ENCODE peak calls at places on chromosomes 1 and 21, in ten cellular contexts. T, R, C, B, Z, O, A, E, S and M are unnamed samples.

GRCh38 chr1:147072371-147073061 is 99.8 kb downstream of the PRKAB2 start:
- DNase-seq in Z (peak), R (no peak), B (no peak), T (no peak), A (no peak), E (no peak), C (no peak), S (no peak), O (no peak), M (no peak)

GRCh38 chr1:62429581-62429980 is 7.3 kb upstream of the USP1 start:
- DNase-seq in E (no peak), S (no peak), R (no peak), Z (no peak), B (no peak), T (no peak), C (no peak), O (no peak), A (no peak), M (no peak)

GRCh38 chr1:161933592-161934277 is 89.9 kb downstream of the OLFML2B start:
- DNase-seq in T (no peak), R (no peak), O (no peak), S (no peak), A (no peak), B (no peak), E (no peak), Z (no peak), C (no peak), M (no peak)

GRCh38 chr1:90989990-90990389 is 31.8 kb downstream of the ZNF644 start:
- DNase-seq in R (no peak), B (no peak), E (no peak), T (no peak), S (no peak), Z (no peak), A (no peak), O (no peak), C (no peak), M (no peak)

GRCh38 chr1:40421348-40421693 is 29.0 kb upstream of the ZFP69B start:
- DNase-seq in S (no peak), R (no peak), T (no peak), E (no peak), A (no peak), B (no peak), Z (no peak), C (no peak), O (no peak), M (no peak)

GRCh38 chr1:31830511-31830910 is 14.7 kb upstream of the SPOCD1 start:
- DNase-seq in T (no peak), O (no peak), E (no peak), B (no peak), C (no peak), A (no peak), R (no peak), Z (no peak), S (no peak), M (no peak)

GRCh38 chr1:2432519-2432918 is 20.2 kb upstream of the PEX10 start:
- DNase-seq in R (no peak), B (no peak), A (no peak), S (no peak), O (no peak), T (no peak), Z (no peak), E (no peak), C (no peak), M (no peak)

GRCh38 chr1:88472283-88472682 is 211.8 kb upstream of the PKN2 start:
- DNase-seq in Z (no peak), S (no peak), E (no peak), T (no peak), O (no peak), C (no peak), R (no peak), A (no peak), B (no peak), M (no peak)

GRCh38 chr21:43727571-43728466 is 8.9 kb downstream of the PDXK start:
- DNase-seq in B (no peak), C (no peak), S (peak), T (no peak), A (no peak), O (no peak), R (peak), Z (peak), E (no peak), M (no peak)

GRCh38 chr1:229288516-229288915 is 17.6 kb downstream of the RAB4A start:
- DNase-seq in R (no peak), E (no peak), O (no peak), B (no peak), A (no peak), T (no peak), S (no peak), Z (no peak), C (no peak), M (no peak)

GRCh38 chr1:16618719-16619118 is 5.4 kb upstream of the NBPF1 start:
- DNase-seq in C (no peak), R (no peak), O (no peak), Z (peak), E (peak), S (no peak), B (no peak), T (no peak), A (no peak), M (no peak)

GRCh38 chr1:99963041-99963795 is 6.6 kb upstream of the SLC35A3 start:
- DNase-seq in O (no peak), Z (no peak), R (peak), A (peak), C (no peak), S (no peak), E (no peak), T (no peak), B (no peak), M (no peak)

GRCh38 chr1:219847215-219847855 is 81.0 kb downstream of the SLC30A10 start:
- DNase-seq in O (no peak), A (no peak), E (no peak), Z (no peak), S (no peak), B (peak), C (no peak), R (peak), T (no peak), M (no peak)

GRCh38 chr1:230568008-230568407 is 74.3 kb upstream of the COG2 start:
- DNase-seq in Z (peak), S (no peak), R (peak), A (no peak), E (peak), O (no peak), T (peak), B (no peak), C (no peak), M (no peak)

GRCh38 chr1:193727850-193728249 is 541.4 kb upstream of the B3GALT2 start:
- DNase-seq in A (no peak), Z (no peak), E (no peak), C (no peak), B (no peak), O (no peak), R (no peak), T (no peak), S (no peak), M (no peak)

GRCh38 chr21:25501996-25502665 is 105.2 kb downstream of the MRPL39 start:
- DNase-seq in Z (no peak), B (no peak), R (no peak), E (no peak), A (peak), C (no peak), T (no peak), S (no peak), O (no peak), M (no peak)

GRCh38 chr1:229991104-229991513 is 75.9 kb upstream of the GALNT2 start:
- DNase-seq in S (no peak), A (no peak), E (no peak), R (no peak), Z (no peak), T (no peak), O (no peak), C (no peak), B (no peak), M (no peak)

GRCh38 chr1:175317309-175317708 is 124.7 kb upstream of the KIAA0040 start:
- DNase-seq in S (no peak), Z (peak), T (peak), A (no peak), E (no peak), B (no peak), C (no peak), O (no peak), R (peak), M (no peak)
- TF ChIP-seq CTCF in S (peak), Z (peak), T (peak), A (peak), E (peak), B (peak), C (peak), O (no peak), R (peak), M (peak)

GRCh38 chr1:152153996-152154395 is 5.0 kb downstream of the RPTN start:
- DNase-seq in E (no peak), O (no peak), C (no peak), B (no peak), Z (no peak), A (no peak), R (no peak), T (no peak), S (no peak), M (no peak)
- TF ChIP-seq CTCF in E (no peak), O (no peak), C (no peak), B (no peak), Z (no peak), A (no peak), R (no peak), T (no peak), S (no peak), M (no peak)

GRCh38 chr1:38865112-38865715 is 5.6 kb upstream of the RRAGC start:
- DNase-seq in A (no peak), O (no peak), C (no peak), Z (no peak), R (peak), T (no peak), E (no peak), S (no peak), B (no peak), M (no peak)
- TF ChIP-seq CTCF in A (no peak), O (no peak), C (no peak), Z (no peak), R (no peak), T (no peak), E (no peak), S (no peak), B (no peak), M (no peak)

GRCh38 chr1:183484254-183484653 is 12.0 kb downstream of the SMG7 start:
- DNase-seq in O (no peak), Z (no peak), R (peak), S (no peak), E (no peak), T (no peak), B (no peak), C (no peak), A (no peak), M (no peak)
- TF ChIP-seq CTCF in O (peak), Z (no peak), R (peak), S (no peak), E (peak), T (no peak), B (no peak), C (peak), A (peak), M (peak)

DNA sequence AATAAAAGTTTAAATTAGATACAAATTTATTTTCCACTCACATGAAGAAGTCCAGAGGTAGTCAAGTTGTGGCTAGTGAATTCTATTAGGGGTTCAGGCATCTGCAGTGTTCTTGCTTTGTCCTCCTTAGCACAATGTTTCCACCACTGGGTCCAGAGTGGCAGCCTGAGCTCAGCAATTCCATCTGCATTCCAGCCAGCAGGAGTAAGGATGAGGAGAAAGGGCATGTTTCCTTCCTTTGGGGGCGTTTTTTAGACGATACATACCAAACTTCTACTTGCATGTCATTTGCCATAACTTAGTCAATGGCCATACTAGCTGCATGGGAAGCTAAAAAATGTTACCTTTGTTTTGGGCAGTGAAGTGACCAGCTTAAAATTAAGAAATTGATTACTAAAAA is 98.5 kb upstream of the VANGL1 start:
- DNase-seq in R (no peak), B (no peak), Z (no peak), T (no peak), C (no peak), O (no peak), E (no peak), S (no peak), A (no peak), M (no peak)
- TF ChIP-seq CTCF in R (no peak), B (no peak), Z (no peak), T (no peak), C (no peak), O (no peak), E (no peak), S (no peak), A (no peak), M (no peak)

GRCh38 chr1:226736908-226737818 is 1.9 kb downstream of the ITPKB start:
- DNase-seq in R (peak), S (peak), C (peak), T (peak), O (no peak), E (no peak), Z (peak), B (no peak), A (no peak), M (no peak)
- TF ChIP-seq CTCF in R (peak), S (peak), C (peak), T (no peak), O (no peak), E (no peak), Z (no peak), B (no peak), A (no peak), M (no peak)

GRCh38 chr21:42639646-42640152 is 13.7 kb upstream of the PDE9A start:
- DNase-seq in S (no peak), C (no peak), B (no peak), R (no peak), T (no peak), Z (no peak), E (no peak), O (no peak), A (no peak), M (no peak)
- TF ChIP-seq CTCF in S (no peak), C (no peak), B (no peak), R (no peak), T (no peak), Z (no peak), E (no peak), O (no peak), A (no peak), M (no peak)